ENCODE peak calls at places on chromosomes 11 and 22, in four cellular contexts. K, M, N and H are unnamed samples.

GRCh38 chr11:104705475-104706195 is 192.6 kb downstream of the CASP12 start:
- DNase-seq in N (peak), K (peak), M (no peak), H (no peak)

GRCh38 chr11:82869657-82870056 is 30.6 kb downstream of the PRCP start:
- DNase-seq in N (no peak), M (no peak), K (no peak), H (no peak)

GRCh38 chr22:36279219-36279666 is 26.3 kb downstream of the APOL1 start:
- DNase-seq in M (peak), K (no peak), N (no peak), H (no peak)

GRCh38 chr11:9315078-9315688 is 790 bp upstream of the TMEM41B start:
- DNase-seq in N (no peak), M (no peak), K (peak), H (no peak)

GRCh38 chr11:132054822-132055221 is 684.4 kb downstream of the NTM start:
- DNase-seq in K (peak), M (no peak), N (no peak), H (peak)

GRCh38 chr11:17563961-17564686 is 17.1 kb downstream of the OTOG start:
- DNase-seq in K (no peak), M (no peak), N (no peak), H (no peak)

GRCh38 chr11:2314525-2315394 is 12.9 kb downstream of the TSPAN32 start:
- DNase-seq in N (no peak), M (no peak), K (peak), H (no peak)

GRCh38 chr11:18727499-18728236 is 1.7 kb upstream of the IGSF22 start:
- DNase-seq in M (peak), N (peak), K (peak), H (no peak)

GRCh38 chr11:1932681-1933080 is 13.2 kb downstream of the TNNT3 start:
- DNase-seq in M (no peak), N (no peak), K (no peak), H (no peak)

GRCh38 chr11:76123243-76123642 is 83.1 kb downstream of the WNT11 start:
- DNase-seq in M (no peak), N (no peak), K (no peak), H (no peak)

GRCh38 chr11:35234836-35235235 is 95.9 kb downstream of the CD44 start:
- DNase-seq in N (no peak), K (peak), M (no peak), H (no peak)

GRCh38 chr22:24107668-24108067 is 73.6 kb upstream of the SUSD2 start:
- DNase-seq in M (no peak), K (peak), N (no peak), H (no peak)

GRCh38 chr22:16949561-16949960 is 58.5 kb downstream of the GAB4 start:
- DNase-seq in N (no peak), K (no peak), M (no peak), H (no peak)

GRCh38 chr11:58070585-58070984 is 39.8 kb downstream of the OR6Q1 start:
- DNase-seq in K (no peak), M (peak), N (no peak), H (no peak)

GRCh38 chr11:99766816-99767215 is 746.1 kb downstream of the CNTN5 start:
- DNase-seq in M (no peak), N (no peak), K (no peak), H (no peak)

GRCh38 chr11:67370351-67371076 is 2.9 kb downstream of the CLCF1 start:
- DNase-seq in K (no peak), N (no peak), M (no peak), H (no peak)

GRCh38 chr11:46800177-46800576 is 45.9 kb downstream of the CKAP5 start:
- DNase-seq in M (no peak), N (no peak), K (no peak), H (no peak)

GRCh38 chr22:35301370-35301874 is 1.7 kb downstream of the TOM1 start:
- DNase-seq in K (peak), M (peak), N (no peak), H (peak)

GRCh38 chr11:61749607-61750217 is 2.7 kb upstream of the MYRF start:
- DNase-seq in K (no peak), N (no peak), M (peak), H (no peak)

GRCh38 chr11:10080134-10080533 is 213.9 kb downstream of the SBF2 start:
- DNase-seq in K (no peak), N (no peak), M (no peak), H (no peak)

GRCh38 chr11:92473736-92474135 is 249.1 kb downstream of the FAT3 start:
- DNase-seq in N (no peak), K (peak), M (no peak), H (no peak)

GRCh38 chr11:86151188-86152005 is 82.5 kb upstream of the PICALM start:
- DNase-seq in M (no peak), N (no peak), K (peak), H (no peak)